ENCODE peak calls at places on chromosomes 2 and 18, in six cellular contexts. V is cardiac muscle cell; R is transverse colon; D is CD8-positive, alpha-beta T cell; Y is A673; T is fibroblast of lung. Q is an unnamed sample.

GRCh38 chr2:77834360-77835002 is 312.3 kb upstream of the LRRTM4 start:
- DNase-seq in V (no peak), R (no peak), D (no peak), Y (no peak), T (no peak), Q (peak; percentile 48)

GRCh38 chr2:166411473-166412230 is 35.9 kb upstream of the SCN9A start:
- DNase-seq in V (peak; percentile 74), R (no peak), D (no peak), Y (peak; percentile 39), T (peak; percentile 96), Q (peak; percentile 23)

GRCh38 chr2:55865095-55865835 is 58.3 kb downstream of the EFEMP1 start:
- DNase-seq in V (peak; percentile 41), R (no peak), D (no peak), Y (no peak), T (peak; percentile 75), Q (no peak)

GRCh38 chr2:219513787-219514186 is 495 bp upstream of the ASIC4 start:
- DNase-seq in V (no peak), R (no peak), D (no peak), Y (no peak), T (no peak), Q (no peak)

GRCh38 chr2:235330775-235331438 is 162.9 kb upstream of the AGAP1 start:
- DNase-seq in V (peak; percentile 74), R (no peak), D (no peak), Y (peak; percentile 82), T (peak; percentile 96), Q (no peak)

GRCh38 chr2:151228847-151229497 is 32.7 kb downstream of the RBM43 start:
- DNase-seq in V (no peak), R (no peak), D (no peak), Y (no peak), T (no peak), Q (no peak)

GRCh38 chr2:225735844-225736243 is 336.3 kb downstream of the NYAP2 start:
- DNase-seq in V (peak; percentile 89), R (no peak), D (no peak), Y (peak; percentile 86), T (peak; percentile 91), Q (no peak)

GRCh38 chr2:128412181-128412871 is 93.7 kb upstream of the HS6ST1 start:
- DNase-seq in V (peak; percentile 16), R (no peak), D (no peak), Y (no peak), T (peak; percentile 15), Q (no peak)

GRCh38 chr18:48026216-48026615 is 95.8 kb upstream of the SMAD2 start:
- DNase-seq in V (no peak), R (no peak), D (no peak), Y (no peak), T (no peak), Q (no peak)

GRCh38 chr2:28276076-28276618 is 116.5 kb upstream of the FOSL2 start:
- DNase-seq in V (peak; percentile 89), R (no peak), D (no peak), Y (peak; percentile 82), T (peak; percentile 99), Q (peak; percentile 86)

GRCh38 chr2:127604986-127605385 is 41.0 kb upstream of the GPR17 start:
- DNase-seq in V (peak; percentile 16), R (no peak), D (no peak), Y (no peak), T (no peak), Q (no peak)

GRCh38 chr2:48250943-48251342 is 279.0 kb upstream of the STON1 start:
- DNase-seq in V (peak; percentile 78), R (no peak), D (no peak), Y (no peak), T (no peak), Q (no peak)

GRCh38 chr2:165238295-165238694 is 919 bp upstream of the SCN2A start:
- DNase-seq in V (peak; percentile 23), R (no peak), D (no peak), Y (peak; percentile 37), T (peak; percentile 23), Q (peak; percentile 40)

GRCh38 chr2:177147834-177148233 is 64.8 kb upstream of the HNRNPA3 start:
- DNase-seq in V (no peak), R (no peak), D (no peak), Y (no peak), T (no peak), Q (peak; percentile 39)
- H3K4me3 ChIP-seq in V (no peak overlapping the region), R (no peak overlapping the region), D (peak overlapping the region; percentile 69), Y (peak overlapping the region; percentile 48), T (peak overlapping the region; percentile 67), Q (no peak overlapping the region)

DNA sequence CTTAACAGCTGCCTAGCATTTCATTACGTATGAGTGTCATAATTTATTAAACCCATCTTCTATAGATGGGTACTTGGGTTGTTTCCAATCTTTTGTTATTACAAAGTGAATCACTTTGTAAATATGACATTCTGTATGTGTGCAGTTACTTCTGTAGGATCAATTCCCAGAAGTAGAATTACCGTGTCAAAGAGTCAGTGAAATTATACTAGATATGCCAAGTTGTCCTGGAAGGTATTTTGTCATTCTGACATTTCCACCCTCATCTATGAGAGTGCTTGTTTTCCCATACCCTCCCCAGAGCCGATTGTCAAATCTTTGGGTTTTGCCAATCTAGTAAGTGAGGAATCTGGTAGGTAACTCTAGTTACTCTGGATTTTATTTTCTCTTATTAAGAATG is 194.5 kb upstream of the APCDD1 start:
- DNase-seq in V (no peak), R (no peak), D (no peak), Y (no peak), T (peak; percentile 42), Q (no peak)
- H3K4me3 ChIP-seq in V (no peak overlapping the region), R (no peak overlapping the region), D (no peak overlapping the region), Y (no peak overlapping the region), T (no peak overlapping the region), Q (no peak overlapping the region)

GRCh38 chr2:190407662-190408537 is at the start of gene MFSD6:
- DNase-seq in V (no peak), R (peak; percentile 76), D (peak; percentile 48), Y (peak; percentile 22), T (no peak), Q (peak; percentile 37)

GRCh38 chr2:190405995-190406394 is 2.2 kb upstream of the MFSD6 start:
- DNase-seq in V (no peak), R (no peak), D (no peak), Y (no peak), T (no peak), Q (no peak)

GRCh38 chr2:190406805-190407204 is 1.4 kb upstream of the MFSD6 start:
- DNase-seq in V (no peak), R (no peak), D (no peak), Y (no peak), T (no peak), Q (no peak)

GRCh38 chr2:190408538-190409271 is 550 bp downstream of the MFSD6 start:
- DNase-seq in V (no peak), R (peak; percentile 72), D (peak; percentile 62), Y (peak; percentile 52), T (peak; percentile 22), Q (peak; percentile 15)

DNA sequence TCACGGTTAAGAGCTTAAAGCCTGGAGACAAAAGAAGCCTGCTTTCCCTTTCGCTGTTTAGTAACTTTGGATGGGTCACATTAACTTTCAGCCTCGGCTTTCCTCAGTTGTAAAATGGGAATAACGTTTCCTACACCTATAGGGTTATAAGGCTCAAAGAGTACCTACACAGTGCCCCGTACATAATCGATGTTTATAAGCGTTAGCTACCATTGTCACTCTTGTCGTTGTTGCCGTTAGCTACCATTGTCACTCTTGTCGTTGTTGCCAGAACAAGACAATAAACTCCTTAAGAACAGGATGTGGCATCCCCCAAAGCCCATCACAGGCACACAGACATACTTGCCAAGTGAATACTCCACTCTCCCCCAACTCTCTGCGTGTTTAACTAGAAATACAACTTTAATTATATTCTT is 901 bp upstream of the MFSD6 start:
- DNase-seq in V (no peak), R (no peak), D (no peak), Y (peak; percentile 40), T (no peak), Q (peak; percentile 75)
- H3K4me3 ChIP-seq in V (peak overlapping the region; percentile 66), R (peak overlapping the region; percentile 91), D (peak overlapping the region; percentile 59), Y (peak overlapping the region; percentile 65), T (no peak overlapping the region), Q (no peak overlapping the region)

GRCh38 chr2:72822794-72823193 is 3.0 kb downstream of the EXOC6B start:
- DNase-seq in V (no peak), R (no peak), D (no peak), Y (no peak), T (no peak), Q (no peak)

GRCh38 chr2:72826156-72826477 is 284 bp upstream of the EXOC6B start:
- DNase-seq in V (no peak), R (no peak), D (no peak), Y (no peak), T (no peak), Q (no peak)

GRCh38 chr2:72821983-72822382 is 3.9 kb downstream of the EXOC6B start:
- DNase-seq in V (no peak), R (no peak), D (no peak), Y (no peak), T (no peak), Q (no peak)

GRCh38 chr2:72825271-72826155 is at the start of gene EXOC6B:
- DNase-seq in V (peak; percentile 94), R (peak; percentile 95), D (peak; percentile 84), Y (peak; percentile 95), T (peak; percentile 88), Q (peak; percentile 97)

GRCh38 chr2:72824224-72824842 is 1.5 kb downstream of the EXOC6B start:
- DNase-seq in V (peak; percentile 45), R (no peak), D (no peak), Y (peak; percentile 22), T (peak; percentile 71), Q (no peak)
- H3K4me3 ChIP-seq in V (peak overlapping the region; percentile 78), R (no peak overlapping the region), D (peak overlapping the region; percentile 70), Y (peak overlapping the region; percentile 64), T (peak overlapping the region; percentile 60), Q (no peak overlapping the region)

Q was measured in mesendoderm.